ENCODE peak calls at places on chromosome 11, in six cellular contexts. J is body of pancreas, C is GM13977, X is stomach, A is H9, T is prostate gland. I is an unnamed sample.

GRCh38 chr11:116829525-116830183 is at the start of gene APOC3:
- DNase-seq in T (no peak), J (no peak), X (no peak), C (no peak), A (no peak), I (no peak)

GRCh38 chr11:78220218-78221157 is 31.8 kb downstream of the USP35 start:
- DNase-seq in T (no peak), J (no peak), A (peak), X (no peak), C (no peak), I (no peak)

GRCh38 chr11:12893787-12894672 is 115.1 kb upstream of the RASSF10 start:
- DNase-seq in C (peak), J (peak), X (peak), T (peak), A (peak), I (peak)

GRCh38 chr11:111540114-111540920 is at the start of gene LAYN:
- DNase-seq in A (peak), X (peak), C (peak), T (peak), J (peak), I (peak)

GRCh38 chr11:44955019-44955738 is 4.5 kb upstream of the TP53I11 start:
- DNase-seq in J (peak), C (no peak), T (no peak), X (peak), A (no peak), I (peak)

GRCh38 chr11:1987024-1987423 is 10.6 kb downstream of the H19 start:
- DNase-seq in T (no peak), A (no peak), X (no peak), C (no peak), J (no peak), I (no peak)

GRCh38 chr11:1570001-1570453 is 2.0 kb downstream of the DUSP8 start:
- DNase-seq in J (peak), A (peak), X (no peak), C (no peak), T (no peak), I (no peak)

GRCh38 chr11:123235117-123235686 is 40.2 kb upstream of the CLMP start:
- DNase-seq in J (peak), X (peak), C (no peak), T (no peak), A (peak), I (no peak)

GRCh38 chr11:111761056-111761455 is 5.1 kb downstream of the PPP2R1B start:
- DNase-seq in J (peak), T (no peak), X (no peak), C (no peak), A (no peak), I (no peak)

GRCh38 chr11:104637652-104638170 is 260.5 kb downstream of the CASP12 start:
- DNase-seq in J (no peak), A (no peak), X (no peak), T (no peak), C (no peak), I (no peak)

GRCh38 chr11:36619502-36619901 is 21.5 kb upstream of the RAG2 start:
- DNase-seq in C (no peak), T (no peak), A (no peak), X (no peak), J (no peak), I (no peak)

GRCh38 chr11:60242607-60243292 is at the start of gene MS4A4E:
- DNase-seq in T (no peak), J (no peak), A (no peak), X (no peak), C (no peak), I (no peak)

GRCh38 chr11:133219543-133219942 is 312.8 kb downstream of the OPCML start:
- DNase-seq in T (no peak), X (no peak), A (peak), J (no peak), C (no peak), I (no peak)

GRCh38 chr11:128532571-128533091 is 54.7 kb downstream of the ETS1 start:
- DNase-seq in X (no peak), J (no peak), A (peak), C (no peak), T (no peak), I (no peak)

GRCh38 chr11:43548921-43549320 is 131.6 kb upstream of the HSD17B12 start:
- DNase-seq in C (no peak), J (no peak), X (no peak), T (no peak), A (no peak), I (no peak)

GRCh38 chr11:104534268-104534667 is 364.0 kb downstream of the CASP12 start:
- DNase-seq in J (no peak), X (no peak), C (no peak), T (no peak), A (no peak), I (no peak)

GRCh38 chr11:44408141-44408540 is 98.2 kb upstream of the ALX4 start:
- DNase-seq in J (no peak), C (no peak), T (no peak), X (no peak), A (no peak), I (no peak)

GRCh38 chr11:65444314-65445051 is 21.9 kb downstream of the NEAT1 start:
- DNase-seq in J (peak), X (no peak), T (peak), C (no peak), A (no peak), I (no peak)

GRCh38 chr11:121672630-121673487 is 220.1 kb upstream of the SORL1-AS1 start:
- DNase-seq in A (no peak), T (no peak), C (no peak), J (no peak), X (no peak), I (no peak)

GRCh38 chr11:25547293-25547692 is 784.6 kb upstream of the ANO3 start:
- DNase-seq in A (no peak), T (no peak), X (no peak), J (no peak), C (no peak), I (no peak)

GRCh38 chr11:69874984-69875673 is 55.9 kb upstream of the FGF3 start:
- DNase-seq in T (no peak), X (no peak), A (peak), C (no peak), J (no peak), I (peak)

GRCh38 chr11:86134580-86135318 is 65.9 kb upstream of the PICALM start:
- DNase-seq in T (no peak), X (no peak), C (no peak), A (no peak), J (no peak), I (no peak)

GRCh38 chr11:981764-982163 is 54.8 kb downstream of the MUC6 start:
- DNase-seq in A (no peak), J (no peak), T (no peak), X (no peak), C (no peak), I (no peak)

GRCh38 chr11:118691926-118692830 is 12.7 kb upstream of the TREH start:
- DNase-seq in X (no peak), J (peak), T (peak), A (no peak), C (peak), I (no peak)

GRCh38 chr11:8282621-8283509 is 19.2 kb upstream of the LMO1 start:
- DNase-seq in T (no peak), X (no peak), J (peak), A (peak), C (no peak), I (no peak)

GRCh38 chr11:61477734-61478148 is 30.8 kb upstream of the LRRC10B start:
- DNase-seq in X (peak), T (peak), C (peak), J (peak), A (peak), I (no peak)

GRCh38 chr11:111417766-111418435 is 38.8 kb upstream of the POU2AF1 start:
- DNase-seq in T (peak), J (peak), A (no peak), C (no peak), X (no peak), I (no peak)

GRCh38 chr11:127182586-127183203 is 182.1 kb upstream of the KIRREL3 start:
- DNase-seq in C (no peak), J (no peak), T (no peak), A (no peak), X (no peak), I (no peak)

GRCh38 chr11:123292647-123293046 is 97.6 kb upstream of the CLMP start:
- DNase-seq in X (no peak), C (no peak), T (no peak), A (no peak), J (no peak), I (no peak)

GRCh38 chr11:82989628-82990404 is 81.9 kb downstream of the RAB30 start:
- DNase-seq in C (no peak), J (no peak), X (no peak), A (no peak), T (no peak), I (no peak)
- TF ChIP-seq CTCF in C (no peak), J (no peak), X (no peak), A (no peak), T (no peak), I (no peak)

GRCh38 chr11:27124514-27125264 is 84.1 kb downstream of the BBOX1 start:
- DNase-seq in J (no peak), A (no peak), T (no peak), X (no peak), C (no peak), I (no peak)
- TF ChIP-seq CTCF in J (no peak), A (peak), T (peak), X (no peak), C (no peak), I (no peak)

GRCh38 chr11:17719940-17720795 is 797 bp downstream of the MYOD1 start:
- DNase-seq in X (no peak), J (no peak), C (peak), A (peak), T (no peak), I (no peak)
- TF ChIP-seq CTCF in X (no peak), J (no peak), C (peak), A (peak), T (no peak), I (no peak)

GRCh38 chr11:102284008-102284407 is 33.3 kb upstream of the BIRC3 start:
- DNase-seq in A (no peak), J (no peak), C (no peak), X (no peak), T (no peak), I (peak)

GRCh38 chr11:102276302-102277182 is 40.7 kb upstream of the BIRC3 start:
- DNase-seq in J (no peak), X (no peak), A (no peak), T (no peak), C (no peak), I (no peak)

GRCh38 chr11:102279641-102280170 is 37.6 kb upstream of the BIRC3 start:
- DNase-seq in C (peak), X (no peak), T (peak), A (no peak), J (peak), I (no peak)

GRCh38 chr11:102283088-102283487 is 34.2 kb upstream of the BIRC3 start:
- DNase-seq in A (no peak), T (no peak), X (no peak), J (no peak), C (no peak), I (no peak)

DNA sequence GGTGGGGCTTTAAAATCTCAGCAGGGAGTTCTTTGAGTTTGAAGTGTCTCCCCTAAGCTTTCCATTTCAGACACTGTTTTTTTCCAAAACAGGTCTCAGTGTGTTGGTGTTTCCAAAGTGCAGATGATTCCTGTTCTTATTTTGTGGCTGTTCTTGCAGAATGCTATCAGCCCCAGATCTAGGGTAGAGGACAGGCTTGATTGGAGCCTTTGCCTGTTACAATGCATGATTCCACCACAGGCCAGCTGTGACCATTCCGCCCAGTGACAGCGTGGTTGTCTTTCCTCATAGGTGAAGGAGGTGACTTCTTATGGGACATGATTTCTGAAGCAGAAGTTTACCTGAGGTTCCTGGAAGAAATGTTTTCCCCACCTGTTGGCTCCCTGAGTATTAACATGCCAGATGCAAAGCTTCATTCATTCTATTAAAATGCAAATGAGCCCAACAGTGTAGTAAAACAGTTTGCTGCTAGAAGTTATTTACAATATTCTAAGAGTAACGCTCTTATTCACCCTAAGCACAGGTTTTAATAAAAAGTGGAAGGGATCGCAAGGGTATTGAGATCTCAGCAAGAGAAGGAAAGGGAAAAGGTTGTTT is 36.9 kb upstream of the BIRC3 start:
- DNase-seq in A (no peak), T (no peak), X (no peak), J (no peak), C (no peak), I (no peak)
- TF ChIP-seq CTCF in A (no peak), T (no peak), X (no peak), J (no peak), C (no peak), I (no peak)

DNA sequence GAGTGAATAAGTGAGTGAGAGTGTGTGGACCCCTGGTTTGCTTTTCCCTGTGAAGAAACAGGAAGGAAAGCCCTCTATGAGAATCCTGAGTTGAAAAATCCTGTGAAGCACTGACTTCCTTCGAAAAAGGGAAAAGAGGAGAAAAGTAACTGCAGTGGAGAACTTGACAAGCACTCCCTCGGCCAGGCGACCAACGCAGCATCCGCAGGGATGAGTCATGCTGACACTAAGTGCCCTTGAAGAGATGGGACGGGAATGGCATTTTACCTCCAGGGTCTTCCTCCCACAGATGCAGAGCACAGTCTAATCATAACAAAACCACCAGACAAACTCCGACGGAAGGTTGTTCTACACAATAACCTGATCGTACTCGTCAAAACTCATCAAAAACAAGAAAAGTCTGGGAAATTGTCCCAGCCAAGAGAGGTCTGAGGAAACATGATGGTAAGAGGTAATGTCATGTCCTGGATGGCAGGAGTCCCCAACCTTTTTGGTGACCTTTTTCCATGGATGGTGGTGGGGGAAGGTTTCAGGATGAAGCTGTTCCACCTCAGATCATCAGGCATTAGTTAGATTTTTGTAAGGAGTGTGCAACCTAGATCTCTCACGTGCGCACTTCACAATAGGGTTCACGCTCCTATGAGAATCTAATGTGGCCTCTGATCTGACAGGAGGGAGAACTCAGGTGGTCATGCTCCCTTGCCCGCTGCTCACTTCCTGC is 132.2 kb upstream of the B3GAT1 start:
- DNase-seq in T (no peak), A (peak), C (no peak), J (no peak), X (no peak), I (no peak)
- TF ChIP-seq CTCF in T (no peak), A (no peak), C (no peak), J (no peak), X (no peak), I (no peak)

GRCh38 chr11:80155412-80156017 is 714.7 kb upstream of the TENM4 start:
- DNase-seq in T (no peak), C (peak), X (no peak), J (no peak), A (no peak), I (no peak)
- TF ChIP-seq CTCF in T (peak), C (peak), X (peak), J (peak), A (peak), I (peak)

GRCh38 chr11:34356130-34356529 is 1.7 kb downstream of the ABTB2 start:
- DNase-seq in X (no peak), C (no peak), T (no peak), A (peak), J (no peak), I (no peak)
- TF ChIP-seq CTCF in X (no peak), C (peak), T (no peak), A (peak), J (no peak), I (no peak)

GRCh38 chr11:96227244-96227643 is 115.8 kb downstream of the MAML2 start:
- DNase-seq in C (no peak), A (no peak), T (no peak), X (no peak), J (no peak), I (no peak)

GRCh38 chr11:96228911-96229310 is 114.1 kb downstream of the MAML2 start:
- DNase-seq in J (no peak), A (no peak), T (no peak), X (no peak), C (no peak), I (no peak)

GRCh38 chr11:96229354-96229973 is 113.5 kb downstream of the MAML2 start:
- DNase-seq in X (no peak), C (no peak), A (no peak), J (no peak), T (no peak), I (no peak)

GRCh38 chr11:96230686-96231085 is 112.3 kb downstream of the MAML2 start:
- DNase-seq in X (no peak), T (no peak), J (no peak), A (no peak), C (no peak), I (no peak)

DNA sequence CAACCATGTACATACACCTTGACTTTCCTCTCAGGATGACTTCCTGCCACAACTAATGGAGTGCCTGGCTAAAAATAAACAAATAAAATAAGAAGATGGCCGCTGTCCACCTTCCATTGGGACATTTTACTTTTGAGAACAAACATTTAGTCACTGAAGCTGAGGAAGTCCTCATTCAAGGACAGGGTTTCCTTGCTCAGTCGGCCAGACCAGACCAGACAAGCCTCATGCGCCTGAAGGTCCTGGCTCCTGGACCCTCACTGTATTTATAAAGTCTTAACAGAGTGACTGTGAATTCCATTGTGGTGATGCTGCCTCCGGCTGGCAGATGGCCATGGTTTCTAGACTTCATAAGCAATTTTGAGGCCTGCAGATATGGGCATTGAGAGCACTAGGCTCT is 114.5 kb downstream of the MAML2 start:
- DNase-seq in T (peak), X (peak), J (peak), A (no peak), C (no peak), I (peak)
- TF ChIP-seq CTCF in T (no peak), X (no peak), J (no peak), A (no peak), C (no peak), I (no peak)

I was measured in PC-9.